ENCODE peak calls at places on chromosomes 16 and 17, in six cellular contexts. A is PC-3, C is NT2/D1, P is HCT116, T is lung, H is GM23248. F is an unnamed sample.

GRCh38 chr17:38958326-38958725 is 8.9 kb downstream of the FBXO47 start:
- DNase-seq in A (no peak), C (no peak), P (no peak), T (no peak), H (peak), F (no peak)

GRCh38 chr17:21263351-21263750 is 10.1 kb upstream of the NATD1 start:
- DNase-seq in A (peak), C (no peak), P (no peak), T (no peak), H (peak), F (no peak)

GRCh38 chr16:74160759-74161158 is 135.9 kb upstream of the PSMD7 start:
- DNase-seq in A (no peak), C (no peak), P (no peak), T (no peak), H (no peak), F (no peak)

GRCh38 chr16:25366078-25366477 is 108.4 kb upstream of the ZKSCAN2 start:
- DNase-seq in A (no peak), C (no peak), P (no peak), T (no peak), H (no peak), F (no peak)

GRCh38 chr17:48586355-48586924 is 3.6 kb downstream of the HOXB3 start:
- DNase-seq in A (no peak), C (no peak), P (no peak), T (no peak), H (no peak), F (no peak)

GRCh38 chr16:20966746-20967145 is 66.2 kb downstream of the LYRM1 start:
- DNase-seq in A (no peak), C (no peak), P (no peak), T (no peak), H (no peak), F (no peak)

GRCh38 chr16:12618515-12618914 is 185.2 kb downstream of the CPPED1 start:
- DNase-seq in A (no peak), C (no peak), P (no peak), T (no peak), H (no peak), F (no peak)

GRCh38 chr16:55273356-55273755 is 50.6 kb upstream of the IRX6 start:
- DNase-seq in A (no peak), C (no peak), P (no peak), T (peak), H (no peak), F (no peak)

GRCh38 chr17:59601130-59601529 is 18.6 kb upstream of the CLTC start:
- DNase-seq in A (no peak), C (no peak), P (no peak), T (no peak), H (no peak), F (no peak)

GRCh38 chr16:84371553-84371865 is 3.2 kb downstream of the ATP2C2 start:
- DNase-seq in A (no peak), C (no peak), P (no peak), T (no peak), H (no peak), F (no peak)

GRCh38 chr16:90048737-90049330 is 28.3 kb downstream of the PRDM7 start:
- DNase-seq in A (no peak), C (no peak), P (no peak), T (no peak), H (no peak), F (no peak)

GRCh38 chr17:18017958-18018357 is 21.0 kb downstream of the ATPAF2 start:
- DNase-seq in A (no peak), C (no peak), P (no peak), T (no peak), H (no peak), F (no peak)

GRCh38 chr17:30576326-30576861 is 99.2 kb downstream of the GOSR1 start:
- DNase-seq in A (no peak), C (no peak), P (no peak), T (no peak), H (no peak), F (no peak)

GRCh38 chr17:18267927-18268711 is 7.7 kb downstream of the MIEF2 start:
- DNase-seq in A (no peak), C (peak), P (no peak), T (no peak), H (peak), F (no peak)

GRCh38 chr16:17305694-17306093 is 165.1 kb downstream of the XYLT1 start:
- DNase-seq in A (no peak), C (no peak), P (no peak), T (no peak), H (no peak), F (no peak)

GRCh38 chr17:70276931-70277330 is 107.6 kb downstream of the KCNJ2 start:
- DNase-seq in A (peak), C (no peak), P (no peak), T (no peak), H (peak), F (no peak)

GRCh38 chr16:648071-648785 is 937 bp upstream of the WDR90 start:
- DNase-seq in A (no peak), C (no peak), P (no peak), T (no peak), H (peak), F (peak)

GRCh38 chr16:9062301-9062700 is 29.1 kb upstream of the HAPSTR1 start:
- DNase-seq in A (no peak), C (no peak), P (no peak), T (no peak), H (no peak), F (no peak)

GRCh38 chr16:83356266-83356665 is 451.5 kb upstream of the HSBP1 start:
- DNase-seq in A (peak), C (peak), P (peak), T (no peak), H (peak), F (peak)

GRCh38 chr16:52254753-52255152 is 292.2 kb downstream of the TOX3 start:
- DNase-seq in A (no peak), C (no peak), P (no peak), T (no peak), H (no peak), F (no peak)

GRCh38 chr17:21213005-21213404 is 956 bp downstream of the TMEM11 start:
- DNase-seq in A (no peak), C (no peak), P (no peak), T (no peak), H (peak), F (no peak)

GRCh38 chr17:47225436-47225858 is 16.3 kb downstream of the MYL4 start:
- DNase-seq in A (peak), C (no peak), P (peak), T (peak), H (peak), F (no peak)

GRCh38 chr17:57662021-57662420 is 83.1 kb downstream of the CCDC182 start:
- DNase-seq in A (no peak), C (no peak), P (no peak), T (no peak), H (no peak), F (no peak)

GRCh38 chr16:15682105-15682570 is 32.1 kb downstream of the NDE1 start:
- DNase-seq in A (peak), C (peak), P (peak), T (no peak), H (peak), F (peak)

GRCh38 chr17:41801374-41802062 is 10.2 kb downstream of the P3H4 start:
- DNase-seq in A (peak), C (no peak), P (peak), T (peak), H (peak), F (peak)

GRCh38 chr16:10949424-10949970 is 5.1 kb downstream of the CLEC16A start:
- DNase-seq in A (peak), C (peak), P (no peak), T (no peak), H (peak), F (no peak)

GRCh38 chr17:77396610-77397009 is 255.8 kb downstream of the SEC14L1 start:
- DNase-seq in A (no peak), C (no peak), P (no peak), T (no peak), H (peak), F (no peak)

GRCh38 chr16:53689636-53690035 is 14.0 kb downstream of the RPGRIP1L start:
- DNase-seq in A (peak), C (no peak), P (no peak), T (no peak), H (peak), F (no peak)

GRCh38 chr17:70119545-70119944 is 44.5 kb downstream of the KCNJ16 start:
- DNase-seq in A (no peak), C (peak), P (no peak), T (no peak), H (no peak), F (no peak)

GRCh38 chr17:20226814-20227482 is 217.8 kb downstream of the SPECC1 start:
- DNase-seq in A (peak), C (peak), P (peak), T (peak), H (peak), F (peak)

GRCh38 chr16:27579086-27579980 is 29.4 kb downstream of the KATNIP start:
- DNase-seq in A (no peak), C (no peak), P (no peak), T (no peak), H (peak), F (no peak)

DNA sequence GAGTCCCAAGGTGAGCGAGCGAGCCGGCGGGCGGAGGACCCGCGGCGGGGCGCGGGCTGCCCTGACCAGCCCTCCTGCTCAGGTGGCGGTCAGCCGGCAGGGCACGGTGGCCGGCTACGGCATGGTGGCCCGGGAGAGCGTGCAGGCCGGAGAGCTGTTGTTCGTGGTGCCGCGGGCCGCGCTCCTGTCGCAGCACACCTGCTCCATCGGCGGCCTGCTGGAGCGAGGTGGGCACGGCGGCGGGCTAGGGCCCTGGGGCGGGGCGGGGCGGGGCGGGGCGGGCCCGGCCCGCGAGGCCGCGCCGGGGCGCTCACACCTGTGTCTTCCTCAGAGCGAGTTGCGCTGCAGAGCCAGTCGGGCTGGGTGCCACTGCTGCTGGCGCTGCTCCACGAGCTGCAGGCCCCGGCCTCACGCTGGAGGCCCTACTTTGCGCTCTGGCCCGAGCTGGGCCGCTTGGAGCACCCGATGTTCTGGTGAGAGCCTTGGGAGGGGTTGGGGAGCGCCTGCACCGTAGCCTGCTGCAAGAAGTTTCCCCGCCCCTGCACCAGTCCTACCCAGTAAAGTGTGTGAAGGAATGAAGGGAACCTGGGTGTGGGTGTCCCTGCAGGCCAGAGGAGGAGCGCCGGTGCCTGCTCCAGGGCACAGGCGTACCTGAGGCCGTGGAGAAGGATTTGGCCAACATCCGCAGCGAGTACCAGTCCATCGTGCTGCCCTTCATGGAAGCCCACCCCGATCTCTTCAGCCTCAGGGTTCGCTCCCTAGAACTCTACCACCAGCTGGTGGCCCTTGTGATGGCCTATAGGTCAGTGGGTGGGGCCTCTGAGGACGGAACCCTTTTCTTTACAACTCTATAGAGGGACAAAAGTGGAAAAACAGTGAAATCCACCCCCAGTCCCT is 802 bp downstream of the SETD6 start:
- DNase-seq in A (peak), C (no peak), P (no peak), T (no peak), H (peak), F (peak)
- H3K4me3 ChIP-seq in A (peak), C (peak), P (peak), T (peak), H (peak), F (peak)

GRCh38 chr17:4636474-4637100 is 4.9 kb downstream of the ALOX15 start:
- DNase-seq in A (no peak), C (no peak), P (no peak), T (no peak), H (no peak), F (no peak)
- H3K4me3 ChIP-seq in A (no peak), C (no peak), P (no peak), T (no peak), H (no peak), F (no peak)

GRCh38 chr17:34252138-34252889 is 2.8 kb upstream of the CCL2 start:
- DNase-seq in A (no peak), C (no peak), P (no peak), T (peak), H (peak), F (no peak)
- H3K4me3 ChIP-seq in A (no peak), C (no peak), P (no peak), T (no peak), H (peak), F (no peak)

GRCh38 chr16:29790183-29790948 is at the start of gene KIF22:
- DNase-seq in A (peak), C (peak), P (peak), T (peak), H (peak), F (peak)

GRCh38 chr16:29789775-29790182 is 772 bp upstream of the KIF22 start:
- DNase-seq in A (no peak), C (no peak), P (no peak), T (no peak), H (no peak), F (no peak)

GRCh38 chr16:29784157-29784556 is 6.1 kb downstream of the ZG16 start:
- DNase-seq in A (peak), C (no peak), P (no peak), T (no peak), H (no peak), F (no peak)

GRCh38 chr16:29779474-29779873 is 1.4 kb downstream of the ZG16 start:
- DNase-seq in A (peak), C (no peak), P (no peak), T (no peak), H (no peak), F (peak)

DNA sequence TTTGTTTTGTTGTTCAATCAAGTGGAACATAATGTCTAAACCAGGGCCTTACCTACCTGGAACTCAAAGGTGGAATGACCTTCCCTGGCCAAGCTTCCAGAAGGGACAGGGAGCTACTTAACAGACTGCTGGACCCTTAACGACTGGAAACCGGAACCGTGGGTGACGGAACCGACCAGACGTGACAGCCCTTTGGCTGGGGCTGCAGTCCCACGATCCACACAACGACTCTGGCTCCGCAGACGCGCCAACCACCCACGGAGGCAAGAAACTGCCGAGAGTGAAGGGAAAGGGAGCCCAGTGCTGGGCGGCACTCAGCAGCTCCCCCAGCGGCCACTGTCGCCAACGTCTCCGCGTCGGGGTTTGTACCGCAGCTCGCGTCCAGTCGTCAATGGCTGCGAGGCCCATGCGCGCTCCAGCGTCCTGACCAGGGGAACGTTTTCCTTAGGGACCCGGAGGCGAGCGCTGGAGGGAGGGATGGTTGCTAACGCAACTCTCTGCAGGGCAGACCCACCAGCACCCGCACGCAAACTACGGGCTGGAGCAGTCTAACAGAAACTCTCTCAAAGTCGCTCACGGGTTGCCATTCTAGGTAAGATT is 5.5 kb upstream of the KIF22 start:
- DNase-seq in A (no peak), C (peak), P (no peak), T (peak), H (peak), F (no peak)
- H3K4me3 ChIP-seq in A (no peak), C (no peak), P (no peak), T (no peak), H (peak), F (no peak)

DNA sequence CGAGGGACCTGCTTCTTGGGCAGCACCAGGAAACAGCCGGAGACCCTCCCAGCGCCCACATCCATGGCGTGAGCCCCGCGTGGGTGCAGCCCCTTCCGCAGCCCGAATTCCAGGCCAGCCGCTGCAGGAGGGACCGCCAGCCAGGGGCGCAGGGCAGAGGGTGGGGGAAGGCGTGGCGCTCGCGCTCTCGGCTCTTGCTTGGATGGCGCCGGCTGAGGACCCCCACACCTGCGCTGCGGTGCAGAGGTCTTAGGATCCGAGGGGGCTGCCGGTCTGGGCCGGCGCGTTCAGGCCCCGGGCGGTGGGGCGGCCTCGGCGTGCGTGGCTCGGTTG is 28.8 kb downstream of the ACTG1 start:
- DNase-seq in A (no peak), C (no peak), P (no peak), T (no peak), H (no peak), F (no peak)
- H3K4me3 ChIP-seq in A (no peak), C (peak), P (no peak), T (no peak), H (peak), F (no peak)

GRCh38 chr17:44780161-44780560 is 21.4 kb downstream of the ADAM11 start:
- DNase-seq in A (no peak), C (no peak), P (no peak), T (no peak), H (no peak), F (no peak)

GRCh38 chr17:44780845-44781480 is 22.2 kb downstream of the ADAM11 start:
- DNase-seq in A (no peak), C (no peak), P (no peak), T (no peak), H (no peak), F (peak)

GRCh38 chr17:44778656-44779210 is 19.9 kb downstream of the ADAM11 start:
- DNase-seq in A (no peak), C (no peak), P (no peak), T (no peak), H (no peak), F (no peak)

GRCh38 chr17:44777394-44778348 is 18.9 kb downstream of the ADAM11 start:
- DNase-seq in A (no peak), C (no peak), P (no peak), T (no peak), H (no peak), F (no peak)

GRCh38 chr17:44779211-44780025 is 20.6 kb downstream of the ADAM11 start:
- DNase-seq in A (peak), C (peak), P (peak), T (peak), H (peak), F (peak)
- H3K4me3 ChIP-seq in A (peak), C (peak), P (peak), T (no peak), H (peak), F (peak)

F was measured in Caco-2.